ENCODE peak calls at places on chromosomes 16 and 17, in six cellular contexts. P is AG09309; G is substantia nigra; S is heart left ventricle; F is stimulated activated naive CD4-positive, alpha-beta T cell; J is stimulated activated CD4-positive, alpha-beta T cell treated with anti-CD3 and anti-CD28 coated beads, Interleukin-12 subunit alpha, Interleukin-12 subunit beta, amount 100 ng/mL, for 48 hours. R is an unnamed sample.

GRCh38 chr17:75695830-75696271 is 25.4 kb upstream of the ITGB4 start:
- DNase-seq in P (no peak), G (peak; percentile 56), S (no peak), F (no peak), J (no peak), R (no peak)

GRCh38 chr17:14616508-14616907 is 315.6 kb downstream of the HS3ST3B1 start:
- DNase-seq in P (peak; percentile 57), G (no peak), S (no peak), F (no peak), J (no peak), R (no peak)

GRCh38 chr17:859461-860195 is 77.5 kb downstream of the MRM3 start:
- DNase-seq in P (no peak), G (no peak), S (no peak), F (no peak), J (no peak), R (no peak)

GRCh38 chr17:14942511-14943185 is 322.5 kb downstream of the PMP22 start:
- DNase-seq in P (no peak), G (no peak), S (no peak), F (no peak), J (no peak), R (no peak)

GRCh38 chr16:4226251-4227039 is 15.4 kb downstream of the SRL start:
- DNase-seq in P (no peak), G (no peak), S (no peak), F (no peak), J (no peak), R (no peak)

GRCh38 chr16:85917012-85917411 is 18.1 kb downstream of the IRF8 start:
- DNase-seq in P (no peak), G (no peak), S (no peak), F (no peak), J (no peak), R (no peak)

GRCh38 chr17:8257801-8258200 is 8.7 kb downstream of the PFAS start:
- DNase-seq in P (no peak), G (no peak), S (no peak), F (no peak), J (no peak), R (no peak)

GRCh38 chr17:61510237-61510636 is 58.0 kb downstream of the TBX4 start:
- DNase-seq in P (no peak), G (no peak), S (no peak), F (no peak), J (no peak), R (no peak)

GRCh38 chr16:30350134-30350871 is 4.8 kb downstream of the CD2BP2 start:
- DNase-seq in P (no peak), G (no peak), S (no peak), F (no peak), J (no peak), R (no peak)

R was measured in activated T-helper 2 cell treated with anti-CD3 and anti-CD28 coated beads, Interferon-gamma antibody, Interleukin-2, Interleukin-4, amounts not matched to agents 10 μg/mL and 5 μg/mL and 100 μg/mL, durations not matched to agents 14 hours and 24 hours and 36 hours.